ENCODE peak calls at places on chromosomes 1 and 21, in six cellular contexts. One of them, this sample, is unnamed.

GRCh38 chr21:14076143-14076806 is 134.5 kb downstream of the LIPI start:
- DNase-seq in pons: no peak
- DNase-seq in activated naive CD4-positive, alpha-beta T cell treated with Interleukin-2 at 50 U/mL for 16 hours: no peak
- DNase-seq in activated CD4-positive, alpha-beta T cell treated with anti-CD3 and anti-CD28 coated beads, Interleukin-2, amount 50 U/mL, for 48 hours: no peak
- DNase-seq in RCC 7860: no peak
- DNase-seq in fibroblast of the conjunctiva: no peak
- DNase-seq in this sample: no peak

GRCh38 chr1:97925161-97925560 is 4.3 kb upstream of the DPYD start:
- DNase-seq in pons: no peak
- DNase-seq in activated naive CD4-positive, alpha-beta T cell treated with Interleukin-2 at 50 U/mL for 16 hours: no peak
- DNase-seq in activated CD4-positive, alpha-beta T cell treated with anti-CD3 and anti-CD28 coated beads, Interleukin-2, amount 50 U/mL, for 48 hours: no peak
- DNase-seq in RCC 7860: no peak
- DNase-seq in fibroblast of the conjunctiva: no peak
- DNase-seq in this sample: no peak

GRCh38 chr1:7018826-7019225 is 233.6 kb downstream of the CAMTA1 start:
- DNase-seq in pons: no peak
- DNase-seq in activated naive CD4-positive, alpha-beta T cell treated with Interleukin-2 at 50 U/mL for 16 hours: no peak
- DNase-seq in activated CD4-positive, alpha-beta T cell treated with anti-CD3 and anti-CD28 coated beads, Interleukin-2, amount 50 U/mL, for 48 hours: no peak
- DNase-seq in RCC 7860: no peak
- DNase-seq in fibroblast of the conjunctiva: no peak
- DNase-seq in this sample: no peak

GRCh38 chr1:32150847-32151246 is 28.6 kb upstream of the TXLNA start:
- DNase-seq in pons: no peak
- DNase-seq in activated naive CD4-positive, alpha-beta T cell treated with Interleukin-2 at 50 U/mL for 16 hours: no peak
- DNase-seq in activated CD4-positive, alpha-beta T cell treated with anti-CD3 and anti-CD28 coated beads, Interleukin-2, amount 50 U/mL, for 48 hours: no peak
- DNase-seq in RCC 7860: no peak
- DNase-seq in fibroblast of the conjunctiva: no peak
- DNase-seq in this sample: no peak

GRCh38 chr1:154999651-155000474 is 2.7 kb upstream of the ZBTB7B start:
- DNase-seq in pons: no peak
- DNase-seq in activated naive CD4-positive, alpha-beta T cell treated with Interleukin-2 at 50 U/mL for 16 hours: peak
- DNase-seq in activated CD4-positive, alpha-beta T cell treated with anti-CD3 and anti-CD28 coated beads, Interleukin-2, amount 50 U/mL, for 48 hours: peak
- DNase-seq in RCC 7860: no peak
- DNase-seq in fibroblast of the conjunctiva: no peak
- DNase-seq in this sample: no peak

GRCh38 chr1:244437108-244437507 is 14.6 kb downstream of the ADSS2 start:
- DNase-seq in pons: no peak
- DNase-seq in activated naive CD4-positive, alpha-beta T cell treated with Interleukin-2 at 50 U/mL for 16 hours: no peak
- DNase-seq in activated CD4-positive, alpha-beta T cell treated with anti-CD3 and anti-CD28 coated beads, Interleukin-2, amount 50 U/mL, for 48 hours: no peak
- DNase-seq in RCC 7860: no peak
- DNase-seq in fibroblast of the conjunctiva: no peak
- DNase-seq in this sample: no peak

GRCh38 chr1:43307458-43308158 is 6.8 kb downstream of the TIE1 start:
- DNase-seq in pons: no peak
- DNase-seq in activated naive CD4-positive, alpha-beta T cell treated with Interleukin-2 at 50 U/mL for 16 hours: no peak
- DNase-seq in activated CD4-positive, alpha-beta T cell treated with anti-CD3 and anti-CD28 coated beads, Interleukin-2, amount 50 U/mL, for 48 hours: no peak
- DNase-seq in RCC 7860: no peak
- DNase-seq in fibroblast of the conjunctiva: no peak
- DNase-seq in this sample: no peak

GRCh38 chr1:235329139-235329808 is 904 bp downstream of the GGPS1 start:
- DNase-seq in pons: peak
- DNase-seq in activated naive CD4-positive, alpha-beta T cell treated with Interleukin-2 at 50 U/mL for 16 hours: peak
- DNase-seq in activated CD4-positive, alpha-beta T cell treated with anti-CD3 and anti-CD28 coated beads, Interleukin-2, amount 50 U/mL, for 48 hours: peak
- DNase-seq in RCC 7860: peak
- DNase-seq in fibroblast of the conjunctiva: no peak
- DNase-seq in this sample: no peak

GRCh38 chr1:40712997-40713396 is 21.5 kb downstream of the NFYC start:
- DNase-seq in pons: peak
- DNase-seq in activated naive CD4-positive, alpha-beta T cell treated with Interleukin-2 at 50 U/mL for 16 hours: no peak
- DNase-seq in activated CD4-positive, alpha-beta T cell treated with anti-CD3 and anti-CD28 coated beads, Interleukin-2, amount 50 U/mL, for 48 hours: no peak
- DNase-seq in RCC 7860: no peak
- DNase-seq in fibroblast of the conjunctiva: no peak
- DNase-seq in this sample: no peak

GRCh38 chr1:42228938-42229337 is 64.4 kb upstream of the GUCA2A start:
- DNase-seq in pons: no peak
- DNase-seq in activated naive CD4-positive, alpha-beta T cell treated with Interleukin-2 at 50 U/mL for 16 hours: no peak
- DNase-seq in activated CD4-positive, alpha-beta T cell treated with anti-CD3 and anti-CD28 coated beads, Interleukin-2, amount 50 U/mL, for 48 hours: no peak
- DNase-seq in RCC 7860: no peak
- DNase-seq in fibroblast of the conjunctiva: no peak
- DNase-seq in this sample: no peak

GRCh38 chr1:156503672-156504055 is 3.1 kb upstream of the MEF2D start:
- DNase-seq in pons: no peak
- DNase-seq in activated naive CD4-positive, alpha-beta T cell treated with Interleukin-2 at 50 U/mL for 16 hours: no peak
- DNase-seq in activated CD4-positive, alpha-beta T cell treated with anti-CD3 and anti-CD28 coated beads, Interleukin-2, amount 50 U/mL, for 48 hours: no peak
- DNase-seq in RCC 7860: no peak
- DNase-seq in fibroblast of the conjunctiva: no peak
- DNase-seq in this sample: no peak

GRCh38 chr1:56297191-56297590 is 282.2 kb downstream of the PLPP3 start:
- DNase-seq in pons: no peak
- DNase-seq in activated naive CD4-positive, alpha-beta T cell treated with Interleukin-2 at 50 U/mL for 16 hours: no peak
- DNase-seq in activated CD4-positive, alpha-beta T cell treated with anti-CD3 and anti-CD28 coated beads, Interleukin-2, amount 50 U/mL, for 48 hours: no peak
- DNase-seq in RCC 7860: no peak
- DNase-seq in fibroblast of the conjunctiva: no peak
- DNase-seq in this sample: no peak

GRCh38 chr1:112457965-112458364 is 50.8 kb upstream of the WNT2B start:
- DNase-seq in pons: no peak
- DNase-seq in activated naive CD4-positive, alpha-beta T cell treated with Interleukin-2 at 50 U/mL for 16 hours: no peak
- DNase-seq in activated CD4-positive, alpha-beta T cell treated with anti-CD3 and anti-CD28 coated beads, Interleukin-2, amount 50 U/mL, for 48 hours: no peak
- DNase-seq in RCC 7860: no peak
- DNase-seq in fibroblast of the conjunctiva: no peak
- DNase-seq in this sample: peak

GRCh38 chr1:24770891-24771290 is 25.6 kb downstream of the CLIC4 start:
- DNase-seq in pons: no peak
- DNase-seq in activated naive CD4-positive, alpha-beta T cell treated with Interleukin-2 at 50 U/mL for 16 hours: no peak
- DNase-seq in activated CD4-positive, alpha-beta T cell treated with anti-CD3 and anti-CD28 coated beads, Interleukin-2, amount 50 U/mL, for 48 hours: no peak
- DNase-seq in RCC 7860: no peak
- DNase-seq in fibroblast of the conjunctiva: no peak
- DNase-seq in this sample: no peak

GRCh38 chr1:117147341-117147831 is 25.8 kb upstream of the TRIM45 start:
- DNase-seq in pons: no peak
- DNase-seq in activated naive CD4-positive, alpha-beta T cell treated with Interleukin-2 at 50 U/mL for 16 hours: no peak
- DNase-seq in activated CD4-positive, alpha-beta T cell treated with anti-CD3 and anti-CD28 coated beads, Interleukin-2, amount 50 U/mL, for 48 hours: no peak
- DNase-seq in RCC 7860: no peak
- DNase-seq in fibroblast of the conjunctiva: no peak
- DNase-seq in this sample: no peak

This sample was measured in AG09319.